ENCODE peak calls at places on chromosomes 11 and 22, in four cellular contexts. W is HepG2, U is stomach, T is GM12878. D is an unnamed sample.

GRCh38 chr11:30356388-30356787 is 33.5 kb downstream of the ARL14EP start:
- DNase-seq in T (no peak), U (no peak), W (no peak), D (no peak)

GRCh38 chr11:113730887-113731726 is 25.0 kb upstream of the TMPRSS5 start:
- DNase-seq in W (peak), T (no peak), U (peak), D (peak)

GRCh38 chr22:22948651-22949611 is 61.3 kb downstream of the IGLL5 start:
- DNase-seq in T (no peak), W (no peak), U (no peak), D (no peak)

GRCh38 chr11:32890843-32891656 is 1.6 kb upstream of the QSER1 start:
- DNase-seq in U (no peak), W (no peak), T (no peak), D (peak)

GRCh38 chr11:122100222-122101080 is 15.6 kb downstream of the BLID start:
- DNase-seq in U (no peak), T (no peak), W (no peak), D (peak)

GRCh38 chr11:79129702-79130101 is 311.1 kb downstream of the TENM4 start:
- DNase-seq in W (no peak), T (no peak), U (no peak), D (no peak)

GRCh38 chr22:48240935-48241230 is 1478.4 kb downstream of the TBC1D22A start:
- DNase-seq in T (no peak), U (peak), W (no peak), D (no peak)

GRCh38 chr22:31893460-31893859 is 50.9 kb upstream of the YWHAH start:
- DNase-seq in U (peak), W (peak), T (no peak), D (no peak)

GRCh38 chr11:121932646-121933185 is 183.3 kb downstream of the BLID start:
- DNase-seq in U (no peak), T (no peak), W (peak), D (no peak)

GRCh38 chr11:123650901-123651300 is 3.5 kb downstream of the SCN3B start:
- DNase-seq in T (no peak), W (no peak), U (no peak), D (no peak)

GRCh38 chr11:96001037-96001436 is 77.1 kb upstream of the MTMR2 start:
- DNase-seq in U (peak), T (no peak), W (no peak), D (peak)

GRCh38 chr11:48081151-48082010 is 101.0 kb downstream of the PTPRJ start:
- DNase-seq in T (no peak), U (no peak), W (no peak), D (no peak)

GRCh38 chr11:66498508-66498907 is 11.9 kb upstream of the BBS1 start:
- DNase-seq in U (no peak), T (no peak), W (no peak), D (no peak)

GRCh38 chr22:49954354-49954753 is 6.2 kb upstream of the PIM3 start:
- DNase-seq in U (peak), T (no peak), W (no peak), D (no peak)

GRCh38 chr11:2585566-2586090 is 114.2 kb downstream of the KCNQ1OT1 start:
- DNase-seq in U (peak), W (no peak), T (no peak), D (no peak)

GRCh38 chr11:132228756-132229325 is 858.4 kb downstream of the NTM start:
- DNase-seq in T (no peak), U (no peak), W (no peak), D (no peak)

GRCh38 chr22:44383652-44384562 is 71.2 kb upstream of the SHISAL1 start:
- DNase-seq in W (no peak), T (no peak), U (no peak), D (no peak)

GRCh38 chr22:43819691-43820670 is 7.9 kb upstream of the EFCAB6 start:
- DNase-seq in T (no peak), U (no peak), W (no peak), D (no peak)

GRCh38 chr22:40114411-40114810 is 63.3 kb upstream of the TNRC6B start:
- DNase-seq in U (no peak), W (no peak), T (no peak), D (no peak)

GRCh38 chr22:30860176-30861105 is 108.1 kb downstream of the MORC2 start:
- DNase-seq in W (no peak), U (peak), T (no peak), D (no peak)

GRCh38 chr22:17477401-17477833 is 85.9 kb upstream of the SLC25A18 start:
- DNase-seq in U (no peak), T (no peak), W (no peak), D (no peak)

GRCh38 chr22:17475318-17476212 is 87.7 kb upstream of the SLC25A18 start:
- DNase-seq in W (no peak), T (no peak), U (no peak), D (no peak)

GRCh38 chr22:17476838-17477237 is 86.5 kb upstream of the SLC25A18 start:
- DNase-seq in U (no peak), W (no peak), T (no peak), D (no peak)

GRCh38 chr22:17481424-17481823 is 81.9 kb upstream of the SLC25A18 start:
- DNase-seq in U (no peak), T (no peak), W (no peak), D (no peak)

GRCh38 chr22:17479129-17479528 is 84.2 kb upstream of the SLC25A18 start:
- DNase-seq in U (no peak), T (no peak), W (no peak), D (no peak)
- TF ChIP-seq EP300 in U (no peak), T (no peak), W (no peak), D (no peak)

GRCh38 chr11:23539556-23539955 is 679.3 kb upstream of the CCDC179 start:
- DNase-seq in W (no peak), T (no peak), U (no peak), D (no peak)

GRCh38 chr11:23542816-23543215 is 682.5 kb upstream of the CCDC179 start:
- DNase-seq in U (no peak), T (no peak), W (no peak), D (no peak)

GRCh38 chr11:23540101-23540561 is 679.9 kb upstream of the CCDC179 start:
- DNase-seq in U (no peak), W (peak), T (peak), D (no peak)

GRCh38 chr11:23542171-23542570 is 681.9 kb upstream of the CCDC179 start:
- DNase-seq in U (no peak), T (no peak), W (no peak), D (no peak)

GRCh38 chr11:23543651-23544216 is 683.5 kb upstream of the CCDC179 start:
- DNase-seq in W (no peak), U (no peak), T (no peak), D (no peak)
- TF ChIP-seq EP300 in W (no peak), U (no peak), T (no peak), D (no peak)

GRCh38 chr11:747176-748006 is at the start of gene TALDO1:
- DNase-seq in T (peak), W (peak), U (peak), D (peak)
- TF ChIP-seq EP300 in T (no peak), W (no peak), U (no peak), D (no peak)

GRCh38 chr11:78080818-78081495 is 1.3 kb upstream of the NDUFC2 start:
- DNase-seq in W (peak), U (no peak), T (no peak), D (no peak)

GRCh38 chr11:78081583-78081982 is 1.9 kb upstream of the NDUFC2 start:
- DNase-seq in U (no peak), T (no peak), W (no peak), D (no peak)

GRCh38 chr11:78083036-78083435 is 3.4 kb upstream of the NDUFC2 start:
- DNase-seq in T (no peak), U (no peak), W (no peak), D (no peak)

GRCh38 chr11:78080084-78080817 is 589 bp upstream of the NDUFC2 start:
- DNase-seq in W (no peak), T (no peak), U (no peak), D (no peak)

DNA sequence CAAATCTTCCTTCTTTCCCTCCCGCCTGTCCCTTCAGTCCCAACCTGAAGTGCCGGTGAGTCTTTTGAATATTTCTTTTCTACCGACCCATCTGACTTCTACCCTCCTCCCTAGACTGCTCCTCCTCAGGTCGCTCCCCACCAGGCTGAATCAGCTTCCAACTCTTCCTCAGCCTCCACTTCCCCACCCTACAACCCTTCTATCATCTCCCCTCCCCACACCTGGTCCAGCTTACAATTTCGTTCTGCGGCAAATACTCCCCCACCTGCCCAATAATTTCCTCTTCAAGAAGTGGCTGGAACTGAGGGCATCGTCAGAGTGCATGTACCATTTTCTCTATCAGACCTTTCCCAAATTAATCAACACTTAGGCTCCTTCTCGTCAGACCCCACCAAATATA is 2.5 kb upstream of the NDUFC2 start:
- DNase-seq in W (no peak), T (no peak), U (no peak), D (no peak)
- TF ChIP-seq EP300 in W (no peak), T (no peak), U (no peak), D (no peak)

GRCh38 chr22:41471606-41472005 is 2.7 kb downstream of the ACO2 start:
- DNase-seq in U (no peak), W (no peak), T (no peak), D (no peak)

GRCh38 chr22:41469218-41469851 is 418 bp downstream of the ACO2 start:
- DNase-seq in U (peak), W (no peak), T (no peak), D (peak)

GRCh38 chr22:41468381-41469217 is at the start of the genes ACO2 and PHF5A:
- DNase-seq in T (peak), W (peak), U (peak), D (peak)
- TF ChIP-seq EP300 in T (no peak), W (no peak), U (peak), D (no peak)